ENCODE peak calls at places on chromosomes 7 and 10, in six cellular contexts. P is G401, Y is iPS-NIHi11, F is GM04504, A is AG04450, R is GDM1. K is an unnamed sample.

GRCh38 chr10:73950569-73950968 is 39.6 kb downstream of the PLAU start:
- DNase-seq in P (no peak), Y (peak), F (no peak), A (no peak), R (no peak), K (no peak)

GRCh38 chr10:110502851-110503301 is 5.2 kb downstream of the DUSP5 start:
- DNase-seq in P (peak), Y (no peak), F (peak), A (no peak), R (peak), K (peak)

GRCh38 chr10:86346169-86346793 is 20.3 kb downstream of the GRID1 start:
- DNase-seq in P (no peak), Y (no peak), F (no peak), A (no peak), R (no peak), K (no peak)

GRCh38 chr7:129553861-129554530 is 51.7 kb downstream of the SMKR1 start:
- DNase-seq in P (no peak), Y (no peak), F (peak), A (no peak), R (no peak), K (peak)

GRCh38 chr10:115951242-115951641 is 321.8 kb downstream of the GFRA1 start:
- DNase-seq in P (no peak), Y (no peak), F (no peak), A (no peak), R (no peak), K (no peak)

GRCh38 chr10:90872648-90873020 is 860 bp downstream of the RPP30 start:
- DNase-seq in P (no peak), Y (no peak), F (no peak), A (no peak), R (no peak), K (no peak)

GRCh38 chr10:75672842-75673241 is 241.4 kb downstream of the LRMDA start:
- DNase-seq in P (no peak), Y (no peak), F (no peak), A (no peak), R (no peak), K (no peak)

GRCh38 chr7:39130304-39130703 is 152.6 kb downstream of the POU6F2 start:
- DNase-seq in P (no peak), Y (no peak), F (no peak), A (no peak), R (no peak), K (no peak)

GRCh38 chr10:24784061-24784460 is 60.4 kb upstream of the ARHGAP21 start:
- DNase-seq in P (peak), Y (no peak), F (no peak), A (no peak), R (no peak), K (no peak)

GRCh38 chr10:8835453-8836167 is 781.1 kb downstream of the GATA3 start:
- DNase-seq in P (no peak), Y (no peak), F (no peak), A (no peak), R (no peak), K (no peak)

GRCh38 chr7:110861163-110861562 is 229.8 kb upstream of the LRRN3 start:
- DNase-seq in P (no peak), Y (no peak), F (no peak), A (no peak), R (no peak), K (no peak)

GRCh38 chr7:110007316-110007910 is 1083.5 kb upstream of the LRRN3 start:
- DNase-seq in P (no peak), Y (no peak), F (no peak), A (no peak), R (no peak), K (no peak)

GRCh38 chr7:117157121-117157870 is 165.6 kb downstream of the WNT2 start:
- DNase-seq in P (peak), Y (peak), F (peak), A (peak), R (no peak), K (peak)

GRCh38 chr10:76492026-76492425 is 1060.6 kb downstream of the LRMDA start:
- DNase-seq in P (no peak), Y (no peak), F (peak), A (no peak), R (no peak), K (peak)

GRCh38 chr7:41029072-41029492 is 673.8 kb downstream of the INHBA start:
- DNase-seq in P (no peak), Y (no peak), F (peak), A (peak), R (no peak), K (peak)

GRCh38 chr7:43143918-43144589 is 31.6 kb downstream of the HECW1 start:
- DNase-seq in P (no peak), Y (no peak), F (no peak), A (no peak), R (no peak), K (no peak)

GRCh38 chr7:130379019-130379418 is 1.3 kb upstream of the CPA1 start:
- DNase-seq in P (no peak), Y (no peak), F (no peak), A (no peak), R (no peak), K (no peak)

GRCh38 chr7:123797673-123798526 is 47.1 kb upstream of the HYAL4 start:
- DNase-seq in P (peak), Y (peak), F (peak), A (peak), R (no peak), K (peak)

GRCh38 chr7:106110238-106110560 is 1.9 kb downstream of the SYPL1 start:
- DNase-seq in P (peak), Y (no peak), F (no peak), A (no peak), R (peak), K (no peak)

GRCh38 chr7:113774182-113774807 is 144.5 kb downstream of the PPP1R3A start:
- DNase-seq in P (peak), Y (peak), F (no peak), A (no peak), R (peak), K (no peak)

GRCh38 chr7:74417419-74417971 is 36.2 kb upstream of the GTF2IRD1 start:
- DNase-seq in P (peak), Y (peak), F (peak), A (no peak), R (no peak), K (no peak)

GRCh38 chr7:130814753-130815152 is 80.7 kb upstream of the KLF14 start:
- DNase-seq in P (peak), Y (peak), F (peak), A (no peak), R (no peak), K (no peak)

GRCh38 chr7:154424370-154424769 is 372.2 kb downstream of the DPP6 start:
- DNase-seq in P (peak), Y (no peak), F (no peak), A (no peak), R (no peak), K (no peak)

GRCh38 chr10:121468726-121469125 is 129.5 kb downstream of the FGFR2 start:
- DNase-seq in P (no peak), Y (no peak), F (no peak), A (no peak), R (no peak), K (no peak)

GRCh38 chr7:134045716-134046115 is 81.4 kb upstream of the LRGUK start:
- DNase-seq in P (no peak), Y (no peak), F (no peak), A (no peak), R (no peak), K (no peak)

GRCh38 chr10:108911814-108912541 is 1011.3 kb downstream of the XPNPEP1 start:
- DNase-seq in P (peak), Y (peak), F (peak), A (peak), R (no peak), K (peak)

GRCh38 chr10:70297224-70297623 is 13.4 kb upstream of the NPFFR1 start:
- DNase-seq in P (no peak), Y (no peak), F (no peak), A (no peak), R (no peak), K (no peak)

GRCh38 chr7:68107968-68108367 is 1111.3 kb downstream of the TYW1 start:
- DNase-seq in P (no peak), Y (no peak), F (no peak), A (no peak), R (no peak), K (no peak)

GRCh38 chr10:43214071-43214955 is 52.6 kb downstream of the RASGEF1A start:
- DNase-seq in P (no peak), Y (no peak), F (no peak), A (no peak), R (no peak), K (no peak)

GRCh38 chr7:103735377-103735776 is 254.1 kb downstream of the RELN start:
- DNase-seq in P (no peak), Y (no peak), F (no peak), A (peak), R (no peak), K (peak)

GRCh38 chr10:86061301-86061873 is 305.2 kb downstream of the GRID1 start:
- DNase-seq in P (no peak), Y (no peak), F (no peak), A (no peak), R (no peak), K (no peak)

GRCh38 chr10:48444861-48445841 is 138.7 kb downstream of the MAPK8 start:
- DNase-seq in P (no peak), Y (peak), F (no peak), A (no peak), R (no peak), K (no peak)